ENCODE peak calls at places on chromosomes 3 and 15, in nine cellular contexts. Q is stomach, F is A549, V is transverse colon, O is ovary, K is sigmoid colon, Z is HepG2, U is esophagus muscularis mucosa, T is tibial nerve. L is an unnamed sample. For H3K9me3, the result is how much of the 10 kb centered on the place peaks cover.

GRCh38 chr15:82139823-82140268 is 94.0 kb upstream of the MEX3B start:
- DNase-seq in Q (no peak), F (peak), V (no peak), O (no peak), K (no peak), Z (peak), U (no peak), T (no peak), L (no peak)

GRCh38 chr3:8996681-8997121 is 33.4 kb upstream of the RAD18 start:
- DNase-seq in Q (peak), F (no peak), V (no peak), O (peak), K (peak), Z (peak), U (no peak), T (peak), L (peak)

GRCh38 chr15:59115047-59115446 is 10.1 kb downstream of the CCNB2 start:
- DNase-seq in Q (no peak), F (no peak), V (no peak), O (no peak), K (no peak), Z (no peak), U (no peak), T (no peak), L (no peak)

GRCh38 chr3:39150170-39150802 is 3.1 kb downstream of the CSRNP1 start:
- DNase-seq in Q (no peak), F (no peak), V (no peak), O (no peak), K (no peak), Z (no peak), U (no peak), T (no peak), L (no peak)

GRCh38 chr3:27105904-27106303 is 263.3 kb downstream of the NEK10 start:
- DNase-seq in Q (no peak), F (no peak), V (peak), O (no peak), K (no peak), Z (no peak), U (no peak), T (no peak), L (no peak)

GRCh38 chr3:15498461-15499214 is 22.9 kb downstream of the COLQ start:
- DNase-seq in Q (no peak), F (no peak), V (no peak), O (no peak), K (no peak), Z (no peak), U (no peak), T (no peak), L (no peak)

GRCh38 chr3:42732196-42732828 is 29.7 kb upstream of the HHATL start:
- DNase-seq in Q (no peak), F (no peak), V (no peak), O (no peak), K (peak), Z (peak), U (no peak), T (no peak), L (no peak)

GRCh38 chr3:178095522-178095921 is 440.7 kb upstream of the KCNMB2 start:
- DNase-seq in Q (no peak), F (no peak), V (no peak), O (no peak), K (no peak), Z (no peak), U (no peak), T (no peak), L (no peak)

GRCh38 chr3:188834349-188834748 is 337.4 kb upstream of the TPRG1 start:
- DNase-seq in Q (no peak), F (peak), V (no peak), O (no peak), K (no peak), Z (no peak), U (no peak), T (no peak), L (no peak)

GRCh38 chr15:85607141-85607806 is 187.5 kb downstream of the KLHL25 start:
- DNase-seq in Q (no peak), F (peak), V (no peak), O (no peak), K (no peak), Z (peak), U (no peak), T (no peak), L (no peak)

GRCh38 chr3:155519081-155519480 is 225.6 kb upstream of the STRIT1 start:
- DNase-seq in Q (no peak), F (no peak), V (no peak), O (no peak), K (no peak), Z (no peak), U (no peak), T (no peak), L (no peak)

GRCh38 chr15:101242160-101242998 is 9.5 kb downstream of the CHSY1 start:
- DNase-seq in Q (no peak), F (no peak), V (peak), O (no peak), K (no peak), Z (no peak), U (no peak), T (no peak), L (no peak)

GRCh38 chr3:127196002-127196401 is 3.1 kb downstream of the PRR23E start:
- DNase-seq in Q (no peak), F (no peak), V (no peak), O (no peak), K (peak), Z (no peak), U (peak), T (no peak), L (no peak)

GRCh38 chr3:42120866-42121265 is 29.7 kb downstream of the TRAK1 start:
- DNase-seq in Q (no peak), F (no peak), V (no peak), O (no peak), K (no peak), Z (no peak), U (no peak), T (no peak), L (peak)

GRCh38 chr15:90101130-90101968 is 919 bp downstream of the IDH2 start:
- DNase-seq in Q (peak), F (no peak), V (peak), O (peak), K (peak), Z (no peak), U (no peak), T (no peak), L (peak)

DNA sequence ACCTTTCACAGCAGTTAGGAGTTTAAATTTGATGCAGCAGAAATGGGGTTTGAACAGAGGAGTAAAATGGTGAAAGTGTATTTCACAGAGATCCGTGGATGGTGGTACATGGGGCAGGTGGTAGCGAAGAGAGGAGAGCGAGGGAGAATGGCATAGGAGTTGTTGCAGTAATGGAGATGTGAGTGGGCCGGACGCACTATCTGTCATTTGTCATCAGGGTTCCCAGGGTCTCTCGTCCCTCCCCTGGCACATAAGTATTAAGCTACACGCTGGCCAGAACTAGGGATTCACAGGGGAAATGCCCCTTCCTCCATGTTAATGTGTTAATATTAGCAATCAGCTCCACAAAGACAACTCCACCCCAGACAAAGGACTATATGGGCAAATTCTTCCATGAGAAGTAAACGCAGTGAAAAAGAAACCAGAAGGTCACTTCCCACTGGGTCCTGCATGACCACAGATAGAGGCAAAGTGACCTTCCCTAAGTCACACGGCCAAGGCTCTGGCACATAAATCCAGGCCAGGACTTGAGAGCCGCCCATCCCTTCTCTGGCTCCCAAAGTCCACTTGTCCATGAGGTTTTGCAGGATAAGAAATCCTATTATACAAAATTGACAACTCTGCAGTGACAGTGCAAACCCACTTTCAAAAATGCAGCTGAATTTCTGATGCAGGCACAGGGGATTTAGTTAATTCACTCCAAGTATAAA is 42.5 kb downstream of the ANXA2 start:
- DNase-seq in Q (no peak), F (no peak), V (no peak), O (no peak), K (no peak), Z (no peak), U (no peak), T (no peak), L (no peak)
- TF ChIP-seq POLR2A in Q (no peak), F (no peak), V (no peak), O (no peak), K (no peak), Z (no peak), U (no peak), T (no peak), L (no peak)

GRCh38 chr3:150067561-150067960 is 96.9 kb upstream of the PFN2 start:
- DNase-seq in Q (no peak), F (no peak), V (no peak), O (no peak), K (no peak), Z (no peak), U (peak), T (no peak), L (no peak)
- TF ChIP-seq EP300 in Q (no peak), F (no peak), V (no peak), O (no peak), K (no peak), Z (no peak), U (no peak), T (no peak), L (no peak)

DNA sequence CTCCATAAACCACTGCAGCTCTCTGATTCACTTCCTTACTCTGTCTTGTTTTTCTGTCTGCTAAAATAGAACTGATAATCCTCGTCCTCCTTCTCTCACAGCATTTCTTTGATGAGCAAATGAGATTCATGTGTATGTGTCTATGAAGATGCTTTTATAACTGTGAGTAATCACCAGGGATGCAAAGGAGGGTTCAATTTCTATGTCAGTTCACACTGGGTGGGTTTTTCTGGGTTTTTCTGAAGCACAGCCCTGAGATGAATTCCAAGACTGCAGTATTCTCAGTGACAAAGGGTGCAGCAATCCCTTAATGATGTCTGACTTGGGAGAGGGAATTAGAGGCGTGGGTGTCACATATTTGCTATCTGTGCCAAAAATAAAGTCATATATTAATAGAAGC is 746.7 kb upstream of the CFAP20DC start:
- DNase-seq in Q (no peak), F (no peak), V (no peak), O (no peak), K (no peak), Z (no peak), U (no peak), T (no peak), L (no peak)
- H3K9me3 ChIP-seq in Q (under half), F (under half), V (under half), O (under half), K (under half), Z (under half), U (under half), T (under half), L (under half)

DNA sequence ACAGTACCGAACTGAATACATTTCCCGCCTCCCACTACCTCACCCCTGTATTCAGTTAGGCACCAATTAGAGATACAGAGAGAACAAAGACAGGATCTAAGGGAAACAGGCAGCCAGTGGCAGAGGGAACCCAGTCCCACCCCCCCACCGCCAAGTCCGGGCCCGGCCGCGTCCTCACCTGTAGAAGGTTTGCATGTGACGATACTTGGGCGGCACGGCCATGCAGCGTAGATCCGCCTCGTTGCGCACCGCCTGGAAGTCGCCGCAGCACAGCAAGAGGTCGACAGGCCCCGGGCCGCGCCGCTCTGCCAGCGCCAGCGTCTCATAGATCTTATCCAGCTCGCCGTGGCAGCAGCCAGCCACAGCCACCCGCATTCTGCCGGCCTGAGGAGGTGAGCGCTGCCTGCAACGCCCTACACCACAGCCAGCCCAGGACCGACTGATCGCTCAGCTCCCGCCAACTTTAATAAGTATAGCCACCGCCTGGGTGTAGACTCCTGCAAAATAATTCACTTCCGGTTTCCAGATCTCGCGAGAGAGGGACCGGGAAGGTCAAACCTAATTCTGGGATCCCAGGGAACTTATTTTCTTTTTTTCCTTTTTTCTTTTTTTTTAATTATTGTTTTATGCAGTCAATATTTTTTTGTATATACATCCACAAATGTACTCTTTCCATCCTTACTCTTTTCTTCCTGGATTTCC is at the start of gene DBR1:
- DNase-seq in Q (peak), F (peak), V (peak), O (peak), K (peak), Z (peak), U (peak), T (peak), L (peak)
- TF ChIP-seq POLR2A in Q (peak), F (peak), V (peak), O (peak), K (peak), Z (peak), U (no peak), T (peak), L (peak)

DNA sequence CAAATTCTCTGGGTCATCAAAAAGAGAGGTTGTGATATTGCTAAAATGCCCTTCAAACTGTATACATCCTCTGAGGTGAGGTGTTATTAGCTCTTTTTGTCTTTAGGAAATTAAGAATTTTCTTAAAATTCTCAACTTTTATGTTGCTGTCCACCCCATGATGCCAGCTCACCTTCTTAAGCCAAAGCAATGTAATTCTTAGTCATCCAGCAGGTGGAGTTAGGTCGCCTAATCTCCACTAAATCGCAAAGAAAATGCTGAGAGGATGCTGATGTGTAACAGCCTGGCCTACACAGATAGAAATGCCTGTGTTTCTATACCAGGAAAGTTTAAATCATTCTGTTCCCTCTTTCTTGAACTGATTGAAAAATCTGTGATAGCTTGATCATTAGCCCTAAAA is 770.2 kb upstream of the ALCAM start:
- DNase-seq in Q (no peak), F (peak), V (no peak), O (no peak), K (no peak), Z (peak), U (no peak), T (no peak), L (no peak)
- TF ChIP-seq EP300 in Q (no peak), F (no peak), V (no peak), O (no peak), K (no peak), Z (no peak), U (no peak), T (no peak), L (no peak)

GRCh38 chr3:100443690-100444089 is 42.4 kb downstream of the LNP1 start:
- DNase-seq in Q (no peak), F (no peak), V (no peak), O (no peak), K (no peak), Z (no peak), U (no peak), T (no peak), L (no peak)
- H3K9me3 ChIP-seq in Q (under half), F (under half), V (under half), O (under half), K (under half), Z (under half), U (under half), T (under half), L (under half)

GRCh38 chr15:24954783-24955548 is at the start of the genes SNRPN and SNURF:
- DNase-seq in Q (peak), F (peak), V (peak), O (peak), K (peak), Z (peak), U (no peak), T (peak), L (peak)
- TF ChIP-seq POLR2A in Q (peak), F (peak), V (peak), O (peak), K (peak), Z (peak), U (peak), T (peak), L (peak)

GRCh38 chr3:128482857-128483656 is 9.9 kb downstream of the GATA2 start:
- DNase-seq in Q (no peak), F (no peak), V (no peak), O (no peak), K (no peak), Z (no peak), U (no peak), T (no peak), L (no peak)
- TF ChIP-seq EP300 in Q (no peak), F (no peak), V (no peak), O (no peak), K (no peak), Z (no peak), U (no peak), T (peak), L (no peak)

DNA sequence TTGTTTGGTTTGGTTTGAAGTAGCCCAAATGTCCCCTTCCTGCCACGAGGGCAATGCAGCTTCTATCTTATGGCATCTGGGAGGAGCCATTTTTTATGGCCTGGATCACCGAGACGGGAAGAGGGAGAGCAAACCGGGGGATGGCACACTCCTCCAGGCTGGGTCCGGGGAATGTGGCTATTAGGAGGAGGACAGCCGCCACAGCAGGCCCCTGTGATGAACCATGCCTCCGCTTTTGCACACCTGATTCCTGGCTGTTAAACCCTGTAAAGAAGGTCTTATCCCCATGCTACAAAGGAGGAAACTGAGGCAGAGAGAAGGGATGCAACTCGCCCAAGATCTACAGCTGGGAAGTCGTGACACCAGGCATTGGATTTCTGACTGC is 157.6 kb downstream of the OR4M2 start:
- DNase-seq in Q (no peak), F (no peak), V (no peak), O (no peak), K (no peak), Z (no peak), U (no peak), T (no peak), L (no peak)
- H3K9me3 ChIP-seq in Q (under half), F (under half), V (under half), O (under half), K (under half), Z (under half), U (under half), T (under half), L (under half)

GRCh38 chr3:45946875-45947274 is 3.6 kb downstream of the CXCR6 start:
- DNase-seq in Q (no peak), F (no peak), V (no peak), O (no peak), K (no peak), Z (no peak), U (no peak), T (no peak), L (no peak)
- TF ChIP-seq POLR2A in Q (no peak), F (no peak), V (no peak), O (no peak), K (no peak), Z (no peak), U (no peak), T (no peak), L (no peak)